ENCODE peak calls at places on chromosomes 1 and 21, in nine cellular contexts. T, H, L, G, Z, O, K, I and P are unnamed samples.

GRCh38 chr1:224219612-224220011 is 36.6 kb downstream of the DEGS1 start:
- DNase-seq in I (no peak), O (no peak), H (no peak), T (no peak), K (no peak), G (no peak), L (no peak), Z (no peak), P (no peak)

GRCh38 chr1:68221971-68222355 is 10.4 kb downstream of the WLS start:
- DNase-seq in G (no peak), T (no peak), O (no peak), I (no peak), H (no peak), Z (peak), K (no peak), L (no peak), P (no peak)

GRCh38 chr1:203166192-203166940 is 9.3 kb downstream of the MYBPH start:
- DNase-seq in K (no peak), H (no peak), L (no peak), O (no peak), T (no peak), Z (peak), G (no peak), I (peak), P (no peak)

GRCh38 chr1:16138772-16139221 is 17.1 kb downstream of the EPHA2 start:
- DNase-seq in K (no peak), O (no peak), T (no peak), Z (peak), H (no peak), I (no peak), L (no peak), G (no peak), P (no peak)

GRCh38 chr1:18629659-18630510 is 761 bp upstream of the PAX7 start:
- DNase-seq in Z (no peak), L (no peak), H (no peak), T (no peak), K (no peak), O (no peak), I (no peak), G (no peak), P (no peak)

GRCh38 chr1:76782777-76783176 is 84.5 kb upstream of the ST6GALNAC5 start:
- DNase-seq in L (no peak), Z (no peak), H (no peak), O (no peak), T (no peak), I (no peak), G (no peak), K (no peak), P (no peak)

GRCh38 chr1:216598448-216598847 is 124.8 kb downstream of the ESRRG start:
- DNase-seq in G (no peak), H (no peak), I (no peak), Z (no peak), T (no peak), O (no peak), K (no peak), L (no peak), P (no peak)

GRCh38 chr1:238023137-238023536 is 132.4 kb upstream of the ZP4 start:
- DNase-seq in K (no peak), H (no peak), T (no peak), G (no peak), I (no peak), O (no peak), Z (no peak), L (no peak), P (no peak)

GRCh38 chr1:74729741-74730478 is 2.9 kb downstream of the CRYZ start:
- DNase-seq in T (no peak), O (no peak), L (no peak), K (peak), H (no peak), G (no peak), I (no peak), Z (peak), P (no peak)

GRCh38 chr1:28078680-28079626 is 9.5 kb downstream of the EYA3 start:
- DNase-seq in I (no peak), L (no peak), T (peak), K (no peak), Z (peak), O (no peak), H (no peak), G (no peak), P (no peak)

GRCh38 chr21:34915364-34915834 is 133.7 kb downstream of the RUNX1 start:
- DNase-seq in O (no peak), K (no peak), I (no peak), H (no peak), L (no peak), G (no peak), T (no peak), Z (peak), P (no peak)

GRCh38 chr1:185375583-185375982 is 58.5 kb upstream of the IVNS1ABP start:
- DNase-seq in I (no peak), H (no peak), L (no peak), T (no peak), Z (peak), G (no peak), K (peak), O (no peak), P (no peak)